ENCODE peak calls at places on chromosomes 11 and 22, in ten cellular contexts. V is cardiac muscle cell, E is A549, A is HL-60, X is lower leg skin, B is body of pancreas, H is tibial nerve, Z is psoas muscle, J is fibroblast of lung, D is bronchial epithelial cell. F is an unnamed sample.

GRCh38 chr22:47512617-47513016 is 750.2 kb downstream of the TBC1D22A start:
- DNase-seq in V (no peak), D (no peak), J (no peak), Z (no peak), B (no peak), E (no peak), H (no peak), X (no peak), A (no peak), F (no peak)

GRCh38 chr11:96470521-96470920 is 80.7 kb downstream of the JRKL start:
- DNase-seq in A (no peak), J (no peak), V (no peak), Z (no peak), B (no peak), H (no peak), X (no peak), E (no peak), D (peak), F (no peak)

GRCh38 chr11:118436639-118437045 is 350 bp downstream of the KMT2A start:
- DNase-seq in H (no peak), V (peak), J (peak), X (peak), D (no peak), E (no peak), A (no peak), B (no peak), Z (peak), F (no peak)

GRCh38 chr22:26406118-26406517 is 22.9 kb upstream of the ASPHD2 start:
- DNase-seq in D (no peak), Z (no peak), A (no peak), H (no peak), V (no peak), B (no peak), E (no peak), J (peak), X (no peak), F (no peak)

GRCh38 chr22:32622762-32623147 is 148.1 kb downstream of the FBXO7 start:
- DNase-seq in E (no peak), J (no peak), Z (no peak), D (no peak), H (no peak), X (no peak), B (no peak), A (no peak), V (no peak), F (no peak)

GRCh38 chr22:25650834-25651233 is 86.4 kb downstream of the GRK3 start:
- DNase-seq in J (no peak), B (no peak), E (no peak), H (no peak), Z (no peak), V (no peak), X (no peak), A (peak), D (no peak), F (no peak)

GRCh38 chr11:84899134-84899533 is 728.0 kb downstream of the DLG2 start:
- DNase-seq in J (peak), E (no peak), H (no peak), X (no peak), B (no peak), D (peak), Z (no peak), V (no peak), A (no peak), F (peak)

GRCh38 chr22:48539261-48539660 is 1288.4 kb downstream of the BRD1 start:
- DNase-seq in E (no peak), A (no peak), J (no peak), X (no peak), V (no peak), Z (no peak), D (no peak), B (no peak), H (no peak), F (no peak)

GRCh38 chr11:65279713-65280459 is 18.1 kb downstream of the POLA2 start:
- DNase-seq in X (no peak), A (no peak), E (peak), H (no peak), V (peak), B (peak), J (peak), D (peak), Z (peak), F (peak)

GRCh38 chr11:1574256-1575242 is 2.5 kb upstream of the DUSP8 start:
- DNase-seq in X (no peak), B (peak), H (no peak), Z (peak), A (peak), D (no peak), V (peak), J (peak), E (peak), F (peak)

GRCh38 chr11:809287-810039 is at the start of gene RPLP2:
- DNase-seq in X (peak), E (peak), A (peak), J (peak), Z (peak), D (peak), V (peak), H (peak), B (peak), F (peak)

GRCh38 chr22:33049125-33049729 is 9.0 kb downstream of the SYN3 start:
- DNase-seq in B (peak), E (peak), Z (peak), D (peak), H (peak), A (peak), X (peak), V (peak), J (peak), F (peak)

DNA sequence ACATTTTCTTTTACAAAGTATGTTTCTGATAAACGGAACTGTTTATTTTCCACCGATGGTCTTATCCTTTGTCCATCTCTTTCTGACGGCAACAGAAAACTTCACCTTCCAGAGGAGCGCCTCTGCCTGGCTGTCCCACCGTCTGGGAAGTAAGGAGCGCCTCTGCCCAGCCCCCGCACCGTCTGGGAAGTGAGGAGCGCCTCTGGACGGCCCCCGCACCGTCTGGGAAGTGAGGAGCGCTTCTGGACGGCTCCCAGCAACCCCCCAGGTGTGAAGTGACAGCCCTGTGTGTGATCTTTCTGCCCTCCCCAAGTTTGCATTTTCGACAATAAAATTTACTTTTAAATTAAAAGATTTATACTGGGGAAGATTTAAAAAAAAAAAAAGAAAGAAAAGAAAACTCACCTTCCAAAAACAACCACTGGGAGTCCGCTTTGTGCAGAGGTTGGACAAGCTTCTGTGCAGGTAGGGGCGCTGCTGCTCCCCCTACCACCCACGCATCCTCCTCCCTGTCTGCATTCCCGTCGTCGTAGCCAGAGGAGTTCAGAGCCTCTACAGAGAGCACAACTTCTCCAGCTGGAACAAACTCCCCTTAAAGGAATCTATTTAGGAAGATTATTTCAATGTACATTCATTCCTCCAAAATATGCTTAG is 1.0 kb upstream of the APOBEC3B start:
- DNase-seq in B (no peak), J (peak), X (no peak), Z (peak), V (peak), E (no peak), A (no peak), D (peak), H (no peak), F (peak)
- H3K4me3 ChIP-seq in B (no peak), J (no peak), X (no peak), Z (peak), V (no peak), E (no peak), A (no peak), D (no peak), H (peak), F (no peak)

DNA sequence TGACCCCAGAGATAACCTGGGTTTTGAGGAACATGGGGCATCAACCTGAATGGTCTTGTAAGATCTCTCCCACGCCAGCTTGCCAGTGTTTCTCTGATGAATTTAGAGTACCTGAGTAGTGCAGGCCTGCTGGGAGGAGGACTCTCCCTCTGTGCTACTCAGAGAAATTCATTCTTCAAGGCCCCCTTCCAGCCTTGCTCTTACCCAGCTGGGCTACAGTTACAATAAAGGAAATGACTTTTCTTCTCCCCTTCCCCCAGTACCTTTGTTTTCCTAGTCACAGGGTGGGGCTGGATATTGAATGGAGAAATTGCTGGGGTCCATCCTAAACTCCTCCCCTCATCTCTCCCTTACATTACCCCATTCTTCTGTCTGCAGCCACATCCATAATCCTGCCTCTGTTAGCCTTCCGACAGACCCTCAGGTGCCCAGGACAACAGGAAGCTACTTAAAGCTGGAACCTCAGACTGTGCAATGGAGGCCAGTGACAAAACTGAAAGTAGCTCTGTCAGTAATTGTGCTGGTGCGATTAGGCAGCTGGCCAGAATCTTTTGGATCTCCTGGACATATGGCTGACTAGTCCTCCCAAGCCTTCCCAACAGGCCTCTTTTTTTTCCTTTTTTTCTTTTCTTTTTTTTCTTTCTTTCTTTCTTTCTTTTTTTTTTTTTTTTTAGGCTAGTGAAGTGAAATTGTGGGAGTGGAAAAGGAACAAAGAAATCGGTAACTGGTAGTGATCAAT is 17.5 kb downstream of the LIMK2 start:
- DNase-seq in E (no peak), D (no peak), X (peak), H (peak), B (peak), V (peak), J (peak), Z (no peak), A (no peak), F (peak)
- TF ChIP-seq CTCF in E (no peak), D (no peak), X (no peak), H (no peak), B (no peak), V (no peak), J (no peak), Z (no peak), A (no peak), F (no peak)

DNA sequence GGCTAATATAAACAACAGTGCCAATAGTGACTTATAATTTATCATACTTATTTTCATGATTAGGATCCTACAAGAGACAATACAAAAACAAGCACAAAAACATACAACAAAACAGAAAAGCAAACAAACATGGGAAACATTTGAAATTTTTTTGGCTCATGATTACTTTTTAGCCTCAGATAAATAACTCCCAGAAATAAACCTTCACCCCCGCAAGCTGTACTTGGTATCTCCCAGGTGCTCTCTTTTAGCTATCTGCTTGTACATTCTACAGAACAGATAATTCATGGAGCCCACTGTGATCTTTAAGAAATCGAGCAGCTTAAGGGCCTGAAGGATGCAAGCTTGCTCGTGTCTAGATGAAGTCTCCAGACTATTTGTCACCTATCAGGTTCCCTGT is 883 bp downstream of the NXPE4 start:
- DNase-seq in H (no peak), E (no peak), Z (no peak), V (no peak), J (no peak), B (no peak), X (no peak), D (no peak), A (no peak), F (no peak)
- H3K4me3 ChIP-seq in H (no peak), E (no peak), Z (no peak), V (no peak), J (no peak), B (no peak), X (no peak), D (no peak), A (no peak), F (no peak)

DNA sequence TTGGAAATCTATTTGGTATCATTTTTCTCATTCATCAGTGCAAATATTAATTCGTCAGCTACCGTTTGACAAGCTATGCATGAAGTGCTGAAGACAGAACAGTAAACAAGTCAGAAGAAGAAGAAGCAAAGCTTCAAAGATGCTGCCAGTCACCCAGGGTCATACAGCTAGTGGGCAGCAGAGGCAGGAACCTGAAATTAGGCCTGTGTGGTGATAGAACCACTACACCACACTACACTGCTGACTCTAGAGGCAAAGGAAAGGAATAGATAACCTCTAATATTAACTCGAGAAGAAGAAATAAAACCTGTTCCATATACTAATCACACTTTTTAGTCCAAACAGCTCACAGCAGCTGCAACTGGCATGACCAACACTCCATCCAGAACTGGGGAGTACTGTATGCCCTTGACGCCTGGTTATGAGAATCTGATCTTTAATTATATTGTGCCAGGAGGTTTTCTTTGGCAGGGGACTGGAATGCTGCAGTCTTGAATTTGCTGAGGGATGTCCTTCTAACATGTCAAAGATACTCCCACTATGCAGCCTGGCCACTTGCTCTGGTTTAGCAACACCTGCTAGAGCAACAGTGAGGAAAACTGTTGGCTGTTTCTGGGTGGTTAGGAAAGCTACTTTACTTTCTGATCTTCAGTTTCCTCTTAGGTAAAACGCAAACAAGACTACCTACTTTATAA is 73.0 kb downstream of the PAK1 start:
- DNase-seq in D (no peak), V (no peak), Z (peak), E (no peak), J (no peak), X (no peak), H (no peak), B (no peak), A (no peak), F (no peak)
- TF ChIP-seq CTCF in D (no peak), V (no peak), Z (peak), E (no peak), J (no peak), X (no peak), H (no peak), B (no peak), A (no peak), F (no peak)